ENCODE peak calls at places on chromosomes 1 and 21, in six cellular contexts. W, U, M, D, B and K are unnamed samples.
A peak's percentile ranks its signal among the peaks of the same experiment; 100 is the strongest.

GRCh38 chr1:13764933-13765332 is 64.9 kb downstream of the PRDM2 start:
- DNase-seq in W (no peak), U (no peak), M (no peak), D (no peak), B (no peak), K (no peak)

GRCh38 chr21:38478782-38479181 is 19.5 kb downstream of the ERG start:
- DNase-seq in W (peak; percentile 86), U (no peak), M (no peak), D (no peak), B (no peak), K (peak; percentile 74)

GRCh38 chr1:201184734-201185453 is 5.7 kb upstream of the IGFN1 start:
- DNase-seq in W (peak; percentile 68), U (no peak), M (peak; percentile 98), D (peak; percentile 84), B (no peak), K (peak; percentile 82)

GRCh38 chr1:33140153-33141149 is 41.4 kb downstream of the TRIM62 start:
- DNase-seq in W (no peak), U (no peak), M (peak; percentile 27), D (no peak), B (peak; percentile 65), K (peak; percentile 32)

GRCh38 chr1:154682252-154682651 is 74.3 kb upstream of the ADAR start:
- DNase-seq in W (no peak), U (no peak), M (no peak), D (no peak), B (no peak), K (no peak)

GRCh38 chr1:4317207-4317606 is 337.2 kb upstream of the AJAP1 start:
- DNase-seq in W (no peak), U (no peak), M (no peak), D (no peak), B (no peak), K (no peak)

GRCh38 chr1:30524840-30525617 is 198.4 kb downstream of the MATN1 start:
- DNase-seq in W (no peak), U (no peak), M (peak; percentile 6), D (no peak), B (peak; percentile 64), K (no peak)

GRCh38 chr1:242639104-242639503 is 114.6 kb upstream of the PLD5 start:
- DNase-seq in W (no peak), U (no peak), M (no peak), D (no peak), B (no peak), K (no peak)

GRCh38 chr1:113255728-113256347 is 134.5 kb upstream of the MAGI3 start:
- DNase-seq in W (no peak), U (no peak), M (no peak), D (no peak), B (no peak), K (no peak)

GRCh38 chr1:109785446-109786106 is 21.9 kb upstream of the EPS8L3 start:
- DNase-seq in W (no peak), U (no peak), M (no peak), D (no peak), B (peak; percentile 67), K (no peak)

GRCh38 chr1:62424412-62424811 is 12.4 kb upstream of the USP1 start:
- DNase-seq in W (no peak), U (no peak), M (peak; percentile 23), D (no peak), B (no peak), K (no peak)

GRCh38 chr1:74375376-74375775 is 137.0 kb downstream of the LRRC53 start:
- DNase-seq in W (no peak), U (no peak), M (no peak), D (no peak), B (no peak), K (no peak)

GRCh38 chr1:206050655-206051235 is 2.2 kb upstream of the RHEX start:
- DNase-seq in W (no peak), U (no peak), M (peak; percentile 94), D (no peak), B (no peak), K (no peak)

GRCh38 chr1:62439652-62440371 is 3.0 kb downstream of the USP1 start:
- DNase-seq in W (peak; percentile 6), U (no peak), M (peak; percentile 69), D (no peak), B (no peak), K (no peak)